ENCODE peak calls at places on chromosomes 5 and 9, in seven cellular contexts. E is stomach; Y is coronary artery; F is psoas muscle; K is body of pancreas; R is CD8-positive, alpha-beta T cell; I is MM.1S. C is an unnamed sample.

GRCh38 chr5:10338996-10339903 is 14.2 kb upstream of the MARCHF6 start:
- DNase-seq in E (no peak), F (no peak), Y (no peak), I (no peak), R (no peak), K (no peak), C (no peak)

GRCh38 chr5:127586811-127587210 is 62.1 kb upstream of the CTXN3 start:
- DNase-seq in E (no peak), R (no peak), K (no peak), I (no peak), Y (no peak), F (no peak), C (no peak)

GRCh38 chr9:116547729-116548426 is 139.2 kb upstream of the TRIM32 start:
- DNase-seq in K (peak), Y (no peak), R (no peak), E (no peak), F (no peak), I (no peak), C (no peak)

GRCh38 chr5:124103671-124104070 is 591.7 kb downstream of the CSNK1G3 start:
- DNase-seq in E (no peak), Y (no peak), R (no peak), F (no peak), K (no peak), I (no peak), C (no peak)

GRCh38 chr5:160001457-160001856 is 7.5 kb upstream of the TTC1 start:
- DNase-seq in R (no peak), E (peak), I (no peak), Y (no peak), F (no peak), K (peak), C (no peak)

GRCh38 chr9:108296056-108296455 is 559.7 kb downstream of the ACTL7B start:
- DNase-seq in Y (no peak), I (no peak), F (no peak), K (no peak), E (no peak), R (no peak), C (no peak)

GRCh38 chr5:84478603-84479002 is 93.9 kb upstream of the EDIL3 start:
- DNase-seq in K (no peak), F (no peak), E (no peak), Y (no peak), I (no peak), R (no peak), C (no peak)

GRCh38 chr5:65721050-65721774 is 697 bp downstream of the SGTB start:
- DNase-seq in R (no peak), Y (peak), K (peak), F (peak), I (no peak), E (peak), C (no peak)

GRCh38 chr5:77850536-77851228 is 74.5 kb upstream of the TBCA start:
- DNase-seq in Y (no peak), I (no peak), F (no peak), E (no peak), R (no peak), K (no peak), C (no peak)

GRCh38 chr5:154039458-154039829 is 677 bp downstream of the MFAP3 start:
- DNase-seq in K (no peak), F (no peak), I (no peak), E (no peak), R (no peak), Y (no peak), C (no peak)

GRCh38 chr9:112076814-112077213 is 98.3 kb downstream of the SUSD1 start:
- DNase-seq in K (no peak), R (no peak), E (no peak), Y (no peak), F (no peak), I (no peak), C (no peak)

GRCh38 chr9:100100268-100100667 is 1.2 kb downstream of the INVS start:
- DNase-seq in K (no peak), Y (no peak), F (no peak), E (no peak), R (no peak), I (no peak), C (no peak)

GRCh38 chr9:95382433-95382832 is 64.9 kb upstream of the FANCC start:
- DNase-seq in I (no peak), K (no peak), Y (no peak), E (no peak), F (no peak), R (no peak), C (no peak)

GRCh38 chr5:125125031-125125823 is 378.8 kb upstream of the ZNF608 start:
- DNase-seq in K (no peak), F (no peak), I (no peak), E (no peak), Y (no peak), R (no peak), C (no peak)

GRCh38 chr9:17609312-17610005 is 30.6 kb downstream of the SH3GL2 start:
- DNase-seq in F (no peak), K (no peak), Y (no peak), R (no peak), E (no peak), I (no peak), C (no peak)

GRCh38 chr5:132296412-132297001 is 2.3 kb downstream of the SLC22A4 start:
- DNase-seq in Y (no peak), E (no peak), F (no peak), R (no peak), K (no peak), I (no peak), C (no peak)

GRCh38 chr5:107633171-107633901 is 37.4 kb downstream of the EFNA5 start:
- DNase-seq in E (no peak), F (no peak), R (no peak), Y (no peak), I (no peak), K (no peak), C (no peak)

GRCh38 chr5:176818391-176819098 is 8.2 kb downstream of the UNC5A start:
- DNase-seq in E (no peak), F (no peak), I (no peak), K (no peak), R (no peak), Y (no peak), C (no peak)
- H3K4me3 ChIP-seq in E (no peak), F (peak), I (no peak), K (no peak), R (no peak), Y (peak), C (peak)

GRCh38 chr5:76425940-76426339 is 22.9 kb downstream of the IQGAP2 start:
- DNase-seq in K (no peak), E (no peak), R (no peak), I (no peak), Y (no peak), F (no peak), C (no peak)
- H3K4me3 ChIP-seq in K (no peak), E (no peak), R (no peak), I (no peak), Y (no peak), F (no peak), C (no peak)

GRCh38 chr5:119274024-119274766 is 81.6 kb upstream of the TNFAIP8 start:
- DNase-seq in F (no peak), Y (no peak), E (no peak), I (no peak), R (no peak), K (peak), C (no peak)
- H3K4me3 ChIP-seq in F (no peak), Y (no peak), E (no peak), I (no peak), R (peak), K (no peak), C (no peak)

GRCh38 chr9:134027561-134027960 is 2.3 kb downstream of the BRD3OS start:
- DNase-seq in K (no peak), Y (no peak), E (no peak), R (no peak), F (no peak), I (no peak), C (no peak)

GRCh38 chr9:134026981-134027380 is 1.7 kb downstream of the BRD3OS start:
- DNase-seq in F (no peak), Y (no peak), K (no peak), R (no peak), I (no peak), E (no peak), C (no peak)

GRCh38 chr9:134029248-134030226 is 4.3 kb downstream of the BRD3OS start:
- DNase-seq in K (no peak), E (no peak), I (no peak), R (no peak), F (no peak), Y (no peak), C (no peak)

GRCh38 chr9:134028575-134029247 is 3.4 kb downstream of the BRD3OS start:
- DNase-seq in R (no peak), Y (no peak), E (no peak), F (no peak), K (no peak), I (no peak), C (no peak)

GRCh38 chr9:134028076-134028475 is 2.8 kb downstream of the BRD3OS start:
- DNase-seq in R (no peak), K (no peak), F (no peak), Y (no peak), I (no peak), E (no peak), C (no peak)
- H3K4me3 ChIP-seq in R (no peak), K (no peak), F (no peak), Y (no peak), I (no peak), E (no peak), C (no peak)

GRCh38 chr9:20513126-20513913 is 109.0 kb downstream of the MLLT3 start:
- DNase-seq in I (no peak), K (no peak), R (no peak), Y (no peak), E (no peak), F (no peak), C (no peak)

GRCh38 chr9:20512106-20512505 is 110.2 kb downstream of the MLLT3 start:
- DNase-seq in E (no peak), R (no peak), F (no peak), K (no peak), I (no peak), Y (no peak), C (no peak)

GRCh38 chr9:20511680-20512079 is 110.6 kb downstream of the MLLT3 start:
- DNase-seq in K (no peak), E (no peak), I (no peak), R (no peak), F (no peak), Y (no peak), C (no peak)

GRCh38 chr9:20509464-20509863 is 112.8 kb downstream of the MLLT3 start:
- DNase-seq in R (no peak), E (no peak), K (no peak), Y (no peak), I (no peak), F (no peak), C (no peak)

GRCh38 chr9:20512636-20513035 is 109.7 kb downstream of the MLLT3 start:
- DNase-seq in E (no peak), Y (no peak), I (no peak), K (no peak), R (no peak), F (no peak), C (no peak)
- H3K4me3 ChIP-seq in E (no peak), Y (no peak), I (no peak), K (no peak), R (no peak), F (no peak), C (no peak)

DNA sequence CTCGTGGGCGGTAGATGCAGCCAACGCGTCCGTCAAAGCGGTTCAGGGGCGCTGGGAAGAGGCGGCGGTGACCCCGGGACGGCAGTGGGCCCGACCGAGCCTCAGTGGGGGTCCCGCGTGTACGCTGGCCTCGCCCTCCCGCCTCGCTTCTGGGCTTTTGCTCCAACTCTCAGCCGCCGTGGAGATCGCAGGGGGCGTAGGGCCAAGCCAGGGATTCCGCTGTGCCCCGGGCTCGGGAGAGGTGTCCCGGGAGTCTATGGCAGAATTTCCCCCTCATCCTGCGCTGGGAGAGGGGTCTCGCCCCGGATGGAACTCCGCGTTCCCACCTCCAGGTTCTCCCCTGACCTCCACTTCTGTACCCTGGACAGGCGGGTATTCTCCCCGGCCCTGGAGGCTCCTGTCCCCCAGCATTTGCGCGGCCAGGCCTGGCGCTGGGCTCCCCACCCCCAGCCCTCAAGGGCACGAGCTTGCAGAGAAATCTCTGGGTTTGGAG is 131.9 kb downstream of the MRPL36 start:
- DNase-seq in I (no peak), Y (peak), R (no peak), E (no peak), K (no peak), F (no peak), C (no peak)
- H3K4me3 ChIP-seq in I (no peak), Y (peak), R (no peak), E (peak), K (no peak), F (peak), C (peak)

GRCh38 chr9:132591244-132591643 is 8.8 kb downstream of the BARHL1 start:
- DNase-seq in E (no peak), F (no peak), K (no peak), I (no peak), Y (no peak), R (no peak), C (peak)

GRCh38 chr9:132591751-132592314 is 9.4 kb downstream of the BARHL1 start:
- DNase-seq in R (no peak), K (no peak), F (no peak), Y (no peak), E (no peak), I (no peak), C (peak)

GRCh38 chr9:132590037-132590317 is 7.6 kb downstream of the BARHL1 start:
- DNase-seq in E (no peak), I (no peak), Y (no peak), K (no peak), F (no peak), R (no peak), C (no peak)

GRCh38 chr9:132589148-132590036 is 7.0 kb downstream of the BARHL1 start:
- DNase-seq in Y (no peak), E (no peak), F (no peak), I (no peak), R (no peak), K (no peak), C (no peak)

DNA sequence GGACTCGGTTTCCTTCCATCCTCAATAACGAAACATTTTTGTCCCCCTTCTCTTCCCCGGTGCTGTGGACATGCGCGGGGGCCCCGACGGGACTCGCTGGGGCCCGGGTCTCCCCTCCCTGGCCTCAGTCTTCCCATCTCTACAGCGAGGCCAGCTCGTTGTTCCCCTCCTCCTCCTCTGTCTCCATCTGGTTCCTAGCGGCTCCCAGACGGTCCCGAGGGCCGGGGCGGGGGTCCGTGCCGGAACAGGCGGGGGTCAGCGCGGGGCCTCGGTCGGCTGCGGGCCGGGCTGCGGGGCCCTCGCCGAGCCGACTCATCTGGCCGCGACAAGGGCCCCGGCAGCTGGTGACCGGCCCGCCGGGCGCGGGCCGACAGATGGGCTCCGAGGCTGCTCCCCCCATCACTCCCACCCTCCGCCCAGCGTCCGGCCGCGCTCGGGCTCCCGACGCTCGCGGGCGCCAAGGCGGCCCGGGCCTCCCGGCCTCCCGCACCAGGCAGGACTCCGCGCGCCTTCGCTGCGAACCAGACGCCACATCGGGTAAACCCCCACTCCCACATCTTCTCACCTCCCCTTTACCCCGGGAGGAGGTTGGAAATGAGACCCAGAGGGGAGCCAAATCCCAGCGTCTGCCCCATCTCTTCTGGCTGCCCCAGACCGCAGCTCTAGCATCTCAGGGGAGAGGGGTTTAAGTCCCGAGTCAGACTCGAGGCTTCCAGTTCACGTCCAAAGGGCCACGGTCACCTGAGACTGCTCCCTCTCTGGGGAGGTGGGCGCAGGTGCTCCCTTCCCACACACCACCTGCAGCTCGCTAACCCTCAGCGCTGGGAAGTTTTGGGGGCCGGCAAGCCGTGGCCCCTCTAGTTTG is 8.1 kb downstream of the BARHL1 start:
- DNase-seq in R (no peak), E (no peak), K (no peak), I (no peak), F (no peak), Y (no peak), C (no peak)
- H3K4me3 ChIP-seq in R (no peak), E (no peak), K (no peak), I (no peak), F (no peak), Y (peak), C (peak)

DNA sequence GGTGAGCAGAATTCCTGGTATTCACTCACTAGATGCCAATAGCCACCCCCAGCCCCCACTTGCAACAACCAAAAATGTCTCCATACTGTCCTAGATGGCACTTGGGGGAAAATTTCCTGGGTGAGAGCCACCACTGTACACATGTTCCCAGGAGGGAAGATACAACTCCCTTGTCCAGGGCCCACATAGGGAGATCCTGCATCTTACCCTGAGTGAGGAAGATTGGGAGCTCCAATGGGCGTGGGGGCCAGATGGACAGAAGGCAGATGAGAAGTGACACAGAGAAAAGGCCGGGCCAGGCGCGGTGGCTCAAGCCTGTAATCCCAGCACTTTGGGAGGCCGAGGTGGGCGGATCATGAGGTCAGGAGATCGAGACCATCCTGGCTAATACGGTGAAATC is 12.3 kb upstream of the IPPK start:
- DNase-seq in E (no peak), R (no peak), F (no peak), K (no peak), I (no peak), Y (peak), C (no peak)
- H3K4me3 ChIP-seq in E (no peak), R (no peak), F (no peak), K (no peak), I (no peak), Y (no peak), C (no peak)

C was measured in NT2/D1.